ENCODE peak calls at places on chromosomes 4 and X, in ten cellular contexts. R, G, I, C, O, S, D, B, F and Z are unnamed samples.

GRCh38 chrX:131703646-131704045 is 159.8 kb downstream of the OR13H1 start:
- DNase-seq in R (no peak), G (no peak), I (no peak), C (no peak), O (no peak), S (no peak), D (no peak), B (no peak), F (no peak), Z (no peak)

GRCh38 chr4:10086506-10087120 is 30.0 kb downstream of the WDR1 start:
- DNase-seq in R (no peak), G (peak; percentile 47), I (no peak), C (peak; percentile 51), O (no peak), S (peak; percentile 15), D (peak; percentile 2), B (no peak), F (no peak), Z (no peak)

GRCh38 chr4:41799126-41799525 is 50.6 kb upstream of the PHOX2B start:
- DNase-seq in R (no peak), G (no peak), I (no peak), C (no peak), O (no peak), S (no peak), D (no peak), B (no peak), F (no peak), Z (no peak)

GRCh38 chrX:150409486-150409885 is 46.4 kb downstream of the MAMLD1 start:
- DNase-seq in R (no peak), G (no peak), I (no peak), C (no peak), O (no peak), S (no peak), D (no peak), B (no peak), F (no peak), Z (no peak)

GRCh38 chr4:6619466-6620255 is 20.8 kb upstream of the MRFAP1 start:
- DNase-seq in R (no peak), G (no peak), I (no peak), C (peak; percentile 40), O (no peak), S (no peak), D (no peak), B (no peak), F (no peak), Z (no peak)

GRCh38 chr4:77465271-77465670 is 140.3 kb upstream of the CXCL13 start:
- DNase-seq in R (no peak), G (no peak), I (peak; percentile 22), C (no peak), O (peak; percentile 19), S (no peak), D (no peak), B (peak; percentile 29), F (peak; percentile 17), Z (peak; percentile 45)

GRCh38 chr4:56530269-56531148 is 24.9 kb downstream of the ARL9 start:
- DNase-seq in R (peak; percentile 57), G (peak; percentile 93), I (peak; percentile 85), C (peak; percentile 84), O (peak; percentile 83), S (peak; percentile 88), D (peak; percentile 97), B (peak; percentile 81), F (peak; percentile 87), Z (peak; percentile 71)

GRCh38 chrX:110755061-110755460 is 40.6 kb downstream of the CHRDL1 start:
- DNase-seq in R (no peak), G (no peak), I (no peak), C (no peak), O (no peak), S (no peak), D (no peak), B (no peak), F (no peak), Z (no peak)

GRCh38 chr4:165131247-165131832 is 18.7 kb upstream of the TMEM192 start:
- DNase-seq in R (peak; percentile 64), G (no peak), I (peak; percentile 54), C (no peak), O (peak; percentile 55), S (no peak), D (peak; percentile 63), B (peak; percentile 60), F (peak; percentile 31), Z (peak; percentile 78)

GRCh38 chr4:93710101-93710846 is 118.3 kb upstream of the ATOH1 start:
- DNase-seq in R (peak; percentile 3), G (no peak), I (no peak), C (no peak), O (no peak), S (no peak), D (peak; percentile 31), B (no peak), F (no peak), Z (peak; percentile 35)

GRCh38 chr4:76377922-76378321 is 43.0 kb downstream of the CCDC158 start:
- DNase-seq in R (peak; percentile 35), G (no peak), I (peak; percentile 60), C (no peak), O (peak; percentile 23), S (no peak), D (peak; percentile 60), B (no peak), F (peak; percentile 55), Z (peak; percentile 57)

GRCh38 chrX:10341309-10341708 is 184.5 kb downstream of the CLCN4 start:
- DNase-seq in R (no peak), G (no peak), I (no peak), C (no peak), O (no peak), S (no peak), D (no peak), B (no peak), F (no peak), Z (peak; percentile 18)

GRCh38 chrX:7926501-7926900 is 712 bp downstream of the PNPLA4 start:
- DNase-seq in R (no peak), G (no peak), I (no peak), C (no peak), O (no peak), S (no peak), D (no peak), B (no peak), F (no peak), Z (peak; percentile 7)

GRCh38 chrX:50470103-50471031 is at the start of gene DGKK:
- DNase-seq in R (no peak), G (peak; percentile 28), I (no peak), C (peak; percentile 47), O (peak; percentile 2), S (no peak), D (peak; percentile 76), B (no peak), F (no peak), Z (no peak)

GRCh38 chr4:40596522-40596921 is 33.1 kb downstream of the RBM47 start:
- DNase-seq in R (no peak), G (no peak), I (no peak), C (no peak), O (no peak), S (no peak), D (no peak), B (no peak), F (no peak), Z (no peak)

GRCh38 chr4:17786567-17786966 is 5.1 kb upstream of the FAM184B start:
- DNase-seq in R (no peak), G (no peak), I (no peak), C (no peak), O (no peak), S (no peak), D (no peak), B (no peak), F (no peak), Z (no peak)

GRCh38 chr4:148333265-148333664 is 108.9 kb downstream of the NR3C2 start:
- DNase-seq in R (no peak), G (no peak), I (no peak), C (no peak), O (no peak), S (no peak), D (no peak), B (no peak), F (no peak), Z (no peak)

GRCh38 chr4:169745291-169745690 is 12.5 kb downstream of the HPF1 start:
- DNase-seq in R (no peak), G (no peak), I (no peak), C (no peak), O (no peak), S (no peak), D (no peak), B (no peak), F (no peak), Z (peak; percentile 17)

GRCh38 chr4:33400504-33400903 is 2680.3 kb downstream of the PCDH7 start:
- DNase-seq in R (no peak), G (peak; percentile 53), I (no peak), C (peak; percentile 39), O (no peak), S (no peak), D (no peak), B (no peak), F (no peak), Z (no peak)

GRCh38 chr4:47032405-47033106 is 1.2 kb downstream of the GABRB1 start:
- DNase-seq in R (peak; percentile 59), G (peak; percentile 82), I (peak; percentile 56), C (peak; percentile 50), O (peak; percentile 76), S (peak; percentile 12), D (peak; percentile 91), B (no peak), F (no peak), Z (peak; percentile 25)
- TF ChIP-seq CTCF in R (peak; percentile 87), G (peak; percentile 50), I (peak; percentile 94), C (peak; percentile 19), O (peak; percentile 86), S (no peak), D (peak; percentile 84), B (no peak), F (peak; percentile 42), Z (peak; percentile 34)

DNA sequence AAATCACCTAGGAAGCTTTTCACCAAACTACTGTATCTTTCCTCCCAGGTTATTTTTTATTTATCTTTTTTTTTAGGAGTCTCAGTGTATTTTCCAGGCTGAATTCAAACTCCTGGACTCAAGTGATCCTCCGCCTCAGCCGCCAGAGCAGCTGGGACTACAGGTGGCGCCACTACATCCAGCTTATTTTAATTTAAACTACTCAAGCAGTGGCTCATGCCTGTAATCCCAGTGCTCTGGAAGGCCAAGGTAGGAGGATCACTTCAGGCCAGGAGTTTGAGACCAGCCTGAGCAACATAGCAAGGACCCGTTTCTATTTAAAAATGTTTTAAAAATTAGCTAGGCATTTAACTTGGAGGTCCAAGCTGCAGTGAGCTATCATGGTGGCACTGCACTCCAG is 37.8 kb downstream of the LEF1 start:
- DNase-seq in R (no peak), G (no peak), I (no peak), C (no peak), O (no peak), S (no peak), D (no peak), B (no peak), F (no peak), Z (no peak)
- TF ChIP-seq CTCF in R (no peak), G (no peak), I (peak; percentile 40), C (no peak), O (no peak), S (no peak), D (peak; percentile 44), B (no peak), F (no peak), Z (peak; percentile 11)

GRCh38 chr4:110586137-110586850 is 36.6 kb downstream of the PITX2 start:
- DNase-seq in R (no peak), G (no peak), I (peak; percentile 48), C (no peak), O (peak; percentile 29), S (no peak), D (no peak), B (no peak), F (no peak), Z (peak; percentile 68)
- TF ChIP-seq CTCF in R (no peak), G (peak; percentile 51), I (peak; percentile 59), C (no peak), O (peak; percentile 32), S (peak; percentile 59), D (peak; percentile 48), B (no peak), F (peak; percentile 37), Z (peak; percentile 60)

GRCh38 chr4:82376109-82376508 is 2.3 kb upstream of the HNRNPD start:
- DNase-seq in R (no peak), G (no peak), I (no peak), C (no peak), O (no peak), S (no peak), D (no peak), B (no peak), F (no peak), Z (no peak)
- TF ChIP-seq CTCF in R (no peak), G (no peak), I (no peak), C (no peak), O (no peak), S (no peak), D (no peak), B (no peak), F (no peak), Z (no peak)